ENCODE peak calls at places on chromosomes 4 and X, in eight cellular contexts. Q is left ventricle myocardium inferior; P is mucosa of descending colon; C is pancreas; S is adrenal gland; R is BE2C; Y is CD8-positive, alpha-beta T cell; H is brain microvascular endothelial cell. I is an unnamed sample.
A peak's percentile ranks its signal among the peaks of the same experiment; 100 is the strongest.

GRCh38 chr4:52657630-52658501 is 1.2 kb downstream of the USP46 start:
- DNase-seq in R (peak; percentile 9), P (peak; percentile 51), Q (no peak), S (peak; percentile 28), H (no peak), C (no peak), Y (no peak), I (no peak)

GRCh38 chr4:6574747-6575502 is at the start of gene MAN2B2:
- DNase-seq in C (peak; percentile 86), R (peak; percentile 96), S (peak; percentile 88), H (peak; percentile 57), P (peak; percentile 91), Y (peak; percentile 80), Q (peak; percentile 90), I (peak; percentile 35)

GRCh38 chrX:13605611-13606010 is 36.2 kb downstream of the EGFL6 start:
- DNase-seq in H (no peak), C (no peak), S (no peak), P (no peak), R (no peak), Y (no peak), Q (no peak), I (no peak)

GRCh38 chr4:16573744-16574143 is 324.7 kb downstream of the LDB2 start:
- DNase-seq in R (no peak), P (no peak), S (peak; percentile 64), H (no peak), C (no peak), Y (no peak), Q (peak; percentile 24), I (no peak)

GRCh38 chr4:73538162-73538561 is 56.6 kb downstream of the AFM start:
- DNase-seq in S (no peak), Q (no peak), H (no peak), P (no peak), R (no peak), Y (no peak), C (no peak), I (no peak)

GRCh38 chr4:82401600-82401999 is 27.8 kb upstream of the HNRNPD start:
- DNase-seq in P (no peak), H (no peak), Y (no peak), C (no peak), S (no peak), R (no peak), Q (no peak), I (no peak)

GRCh38 chr4:51998837-51999236 is 21.3 kb downstream of the LRRC66 start:
- DNase-seq in Q (no peak), P (no peak), C (no peak), Y (no peak), S (no peak), R (no peak), H (no peak), I (no peak)

GRCh38 chrX:43595931-43596330 is 60.2 kb upstream of the MAOA start:
- DNase-seq in C (no peak), H (no peak), Y (no peak), S (no peak), Q (no peak), R (no peak), P (no peak), I (no peak)

GRCh38 chr4:73705056-73705432 is 35.3 kb upstream of the CXCL8 start:
- DNase-seq in P (no peak), S (no peak), C (no peak), R (no peak), Y (no peak), Q (no peak), H (peak; percentile 45), I (no peak)

GRCh38 chr4:110068248-110068647 is 130.2 kb downstream of the ELOVL6 start:
- DNase-seq in P (no peak), S (no peak), C (no peak), Y (no peak), Q (no peak), R (no peak), H (no peak), I (no peak)

GRCh38 chr4:68865760-68866159 is 50.0 kb downstream of the UGT2B10 start:
- DNase-seq in P (no peak), C (no peak), S (no peak), Y (no peak), R (no peak), Q (no peak), H (no peak), I (no peak)

GRCh38 chr4:7392438-7393374 is 42.0 kb downstream of the PSAPL1 start:
- DNase-seq in H (peak; percentile 41), Q (peak; percentile 27), Y (no peak), P (no peak), S (no peak), C (peak; percentile 21), R (no peak), I (no peak)

GRCh38 chrX:121365572-121366161 is 318.3 kb downstream of the GLUD2 start:
- DNase-seq in R (no peak), P (no peak), C (no peak), H (no peak), Q (no peak), S (no peak), Y (no peak), I (no peak)

GRCh38 chr4:52107745-52108144 is 56.6 kb downstream of the SPATA18 start:
- DNase-seq in H (no peak), C (no peak), Q (no peak), Y (no peak), S (no peak), R (no peak), P (no peak), I (no peak)

GRCh38 chr4:99998062-99998880 is 48.2 kb upstream of the H2AZ1 start:
- DNase-seq in Y (no peak), C (no peak), S (no peak), Q (no peak), H (peak; percentile 40), R (no peak), P (no peak), I (peak; percentile 10)
- TF ChIP-seq CTCF in Y (no peak), C (no peak), S (peak; percentile 22), Q (peak; percentile 42), H (peak; percentile 29), R (peak; percentile 51), P (no peak), I (peak; percentile 29)

GRCh38 chrX:23381099-23381498 is 46.5 kb downstream of the PTCHD1 start:
- DNase-seq in Q (no peak), P (no peak), C (no peak), H (no peak), R (no peak), S (no peak), Y (no peak), I (no peak)

GRCh38 chrX:23380581-23380980 is 45.9 kb downstream of the PTCHD1 start:
- DNase-seq in H (no peak), S (no peak), C (no peak), P (no peak), Y (no peak), R (no peak), Q (no peak), I (no peak)

GRCh38 chrX:23383411-23383810 is 48.8 kb downstream of the PTCHD1 start:
- DNase-seq in P (no peak), C (no peak), Y (no peak), S (no peak), H (peak; percentile 35), R (no peak), Q (no peak), I (no peak)

GRCh38 chrX:23382572-23382971 is 47.9 kb downstream of the PTCHD1 start:
- DNase-seq in Q (no peak), H (no peak), P (no peak), R (no peak), Y (no peak), S (no peak), C (no peak), I (no peak)

GRCh38 chrX:23381688-23382087 is 47.0 kb downstream of the PTCHD1 start:
- DNase-seq in P (no peak), H (no peak), Q (no peak), C (no peak), Y (no peak), R (no peak), S (no peak), I (no peak)
- H3K4me3 ChIP-seq in P (no peak overlapping the region), H (no peak overlapping the region), Q (no peak overlapping the region), C (no peak overlapping the region), Y (no peak overlapping the region), R (no peak overlapping the region), S (no peak overlapping the region), I (no peak overlapping the region)

GRCh38 chr4:733631-733980 is 28.0 kb downstream of the PCGF3 start:
- DNase-seq in H (no peak), Q (no peak), Y (no peak), P (no peak), R (no peak), S (no peak), C (no peak), I (no peak)

GRCh38 chr4:734951-735350 is 29.3 kb downstream of the PCGF3 start:
- DNase-seq in H (no peak), Y (no peak), Q (no peak), R (no peak), P (no peak), C (no peak), S (no peak), I (no peak)

GRCh38 chr4:734075-734474 is 28.4 kb downstream of the PCGF3 start:
- DNase-seq in Q (no peak), Y (no peak), C (no peak), H (no peak), R (no peak), S (no peak), P (no peak), I (no peak)

GRCh38 chr4:732911-733630 is 27.4 kb downstream of the PCGF3 start:
- DNase-seq in Q (no peak), R (peak; percentile 38), P (no peak), Y (no peak), C (no peak), H (no peak), S (no peak), I (no peak)

GRCh38 chr4:735583-735982 is 30.0 kb downstream of the PCGF3 start:
- DNase-seq in C (no peak), Y (no peak), S (no peak), H (no peak), R (no peak), Q (no peak), P (no peak), I (no peak)
- H3K36me3 ChIP-seq in C (peaks cover 41% of the 10 kb centered on the region), Y (peaks cover 17% of the 10 kb centered on the region), S (no peaks in the 10 kb centered on the region), H (peaks cover 74% of the 10 kb centered on the region), R (peaks cover 50% of the 10 kb centered on the region), Q (peaks cover 85% of the 10 kb centered on the region), P (no peaks in the 10 kb centered on the region), I (peaks cover 4% of the 10 kb centered on the region)

GRCh38 chr4:124846306-124846705 is 133.8 kb upstream of the ANKRD50 start:
- DNase-seq in R (no peak), S (no peak), Q (no peak), P (no peak), H (no peak), C (no peak), Y (no peak), I (no peak)
- TF ChIP-seq CTCF in R (no peak), S (no peak), Q (no peak), P (no peak), H (no peak), C (no peak), Y (no peak), I (no peak)

GRCh38 chr4:153346031-153346430 is 1.5 kb downstream of the MND1 start:
- DNase-seq in Q (no peak), C (no peak), H (no peak), Y (no peak), R (no peak), S (no peak), P (no peak), I (no peak)
- H3K4me3 ChIP-seq in Q (peak overlapping the region; percentile 81), C (no peak overlapping the region), H (peak overlapping the region; percentile 75), Y (peak overlapping the region; percentile 49), R (peak overlapping the region; percentile 89), S (no peak overlapping the region), P (no peak overlapping the region), I (no peak overlapping the region)